ENCODE peak calls at places on chromosome X, in seven cellular contexts. J is heart left ventricle, Y is tibial nerve, W is uterus, H is IMR-90, F is ovary, X is sigmoid colon. M is an unnamed sample.

GRCh38 chrX:103376979-103377324 is 614 bp downstream of the BEX3 start:
- DNase-seq in J (no peak), Y (no peak), W (peak; percentile 18), H (peak; percentile 27), F (peak; percentile 37), X (no peak), M (no peak)

GRCh38 chrX:48966796-48967579 is 4.7 kb downstream of the KCND1 start:
- DNase-seq in J (no peak), Y (no peak), W (no peak), H (peak; percentile 55), F (no peak), X (no peak), M (no peak)

GRCh38 chrX:25524150-25524549 is 508.4 kb upstream of the ARX start:
- DNase-seq in J (no peak), Y (no peak), W (no peak), H (peak; percentile 33), F (no peak), X (no peak), M (no peak)

GRCh38 chrX:49001521-49002090 is 458 bp downstream of the GRIPAP1 start:
- DNase-seq in J (peak; percentile 22), Y (no peak), W (peak; percentile 19), H (peak; percentile 36), F (peak; percentile 19), X (no peak), M (peak; percentile 32)

GRCh38 chrX:52353838-52354237 is 15.0 kb upstream of the XAGE2 start:
- DNase-seq in J (no peak), Y (no peak), W (no peak), H (no peak), F (no peak), X (no peak), M (no peak)

GRCh38 chrX:129678176-129678880 is 23.6 kb upstream of the APLN start:
- DNase-seq in J (peak; percentile 44), Y (no peak), W (no peak), H (no peak), F (no peak), X (peak; percentile 71), M (peak; percentile 65)

GRCh38 chrX:13463608-13464007 is 105.8 kb upstream of the EGFL6 start:
- DNase-seq in J (peak; percentile 36), Y (peak; percentile 16), W (peak; percentile 78), H (peak; percentile 98), F (peak; percentile 33), X (peak; percentile 76), M (peak; percentile 63)

GRCh38 chrX:143669395-143669794 is 33.5 kb upstream of the SLITRK4 start:
- DNase-seq in J (no peak), Y (no peak), W (no peak), H (no peak), F (no peak), X (no peak), M (no peak)

GRCh38 chrX:56963377-56963776 is 32.0 kb downstream of the SPIN3 start:
- DNase-seq in J (no peak), Y (no peak), W (no peak), H (no peak), F (no peak), X (no peak), M (no peak)

GRCh38 chrX:41024755-41025154 is 60.5 kb upstream of the USP9X start:
- DNase-seq in J (no peak), Y (no peak), W (no peak), H (no peak), F (no peak), X (no peak), M (no peak)

GRCh38 chrX:85084770-85085393 is 81.2 kb downstream of the APOOL start:
- DNase-seq in J (no peak), Y (no peak), W (no peak), H (peak; percentile 49), F (no peak), X (no peak), M (no peak)

GRCh38 chrX:48696301-48697181 is at the start of gene SUV39H1:
- DNase-seq in J (peak; percentile 87), Y (peak; percentile 76), W (peak; percentile 83), H (peak; percentile 81), F (peak; percentile 88), X (peak; percentile 94), M (peak; percentile 92)

GRCh38 chrX:103063191-103063845 is 653 bp downstream of the BEX1 start:
- DNase-seq in J (no peak), Y (no peak), W (no peak), H (peak; percentile 12), F (peak; percentile 15), X (no peak), M (peak; percentile 56)

GRCh38 chrX:3748052-3748559 is 34.7 kb upstream of the PRKX start:
- DNase-seq in J (no peak), Y (no peak), W (no peak), H (no peak), F (no peak), X (no peak), M (no peak)
- TF ChIP-seq POLR2A in J (no peak), Y (no peak), W (no peak), H (no peak), F (no peak), X (no peak), M (no peak)

DNA sequence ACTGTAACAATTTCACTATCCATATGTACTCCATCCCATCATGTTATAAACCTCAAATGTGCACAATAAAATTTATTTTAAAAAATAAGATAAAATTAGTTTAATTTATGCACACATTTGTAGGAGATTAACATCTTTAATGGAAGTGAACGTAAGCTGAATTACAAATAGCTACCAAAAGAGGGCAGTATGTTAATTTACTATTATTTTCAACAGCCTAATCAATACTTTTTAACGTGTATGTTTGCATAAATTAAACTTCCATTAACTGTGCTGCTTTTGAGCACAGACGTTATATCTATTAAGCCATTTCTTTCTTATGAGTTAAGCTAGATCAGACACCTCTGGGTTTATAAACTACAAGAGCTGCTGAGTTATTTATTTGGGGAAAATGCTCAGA is 56.5 kb upstream of the PHKA2 start:
- DNase-seq in J (no peak), Y (no peak), W (no peak), H (no peak), F (no peak), X (no peak), M (no peak)
- TF ChIP-seq POLR2A in J (no peak), Y (no peak), W (no peak), H (no peak), F (no peak), X (no peak), M (no peak)

GRCh38 chrX:95893632-95894031 is 791.0 kb upstream of the DIAPH2 start:
- DNase-seq in J (no peak), Y (no peak), W (no peak), H (no peak), F (no peak), X (no peak), M (no peak)

GRCh38 chrX:95885074-95885473 is 799.6 kb upstream of the DIAPH2 start:
- DNase-seq in J (no peak), Y (no peak), W (no peak), H (no peak), F (peak; percentile 16), X (peak; percentile 36), M (no peak)

GRCh38 chrX:95884196-95884595 is 800.4 kb upstream of the DIAPH2 start:
- DNase-seq in J (no peak), Y (no peak), W (no peak), H (no peak), F (peak; percentile 33), X (no peak), M (no peak)

DNA sequence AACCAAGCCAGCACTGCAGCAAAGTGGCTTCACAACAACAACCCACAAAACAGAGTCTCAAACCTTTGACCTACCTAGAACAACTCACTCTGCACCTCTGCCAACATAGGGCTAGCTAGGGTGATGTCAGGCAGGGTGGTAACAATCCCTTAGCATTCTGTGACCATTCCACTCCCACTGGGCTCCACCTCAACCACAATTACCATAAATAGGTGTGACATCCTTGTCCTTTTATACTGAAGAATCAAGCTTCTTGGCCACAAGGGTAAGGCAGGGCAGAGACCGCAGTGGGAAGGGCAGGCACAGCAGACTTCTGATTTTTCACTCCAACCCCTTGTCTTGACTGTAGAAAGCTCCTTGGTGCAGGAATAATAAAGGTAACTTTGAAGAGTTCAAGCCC is 795.4 kb upstream of the DIAPH2 start:
- DNase-seq in J (no peak), Y (no peak), W (no peak), H (no peak), F (no peak), X (no peak), M (no peak)
- TF ChIP-seq POLR2A in J (no peak), Y (no peak), W (no peak), H (no peak), F (no peak), X (no peak), M (no peak)

DNA sequence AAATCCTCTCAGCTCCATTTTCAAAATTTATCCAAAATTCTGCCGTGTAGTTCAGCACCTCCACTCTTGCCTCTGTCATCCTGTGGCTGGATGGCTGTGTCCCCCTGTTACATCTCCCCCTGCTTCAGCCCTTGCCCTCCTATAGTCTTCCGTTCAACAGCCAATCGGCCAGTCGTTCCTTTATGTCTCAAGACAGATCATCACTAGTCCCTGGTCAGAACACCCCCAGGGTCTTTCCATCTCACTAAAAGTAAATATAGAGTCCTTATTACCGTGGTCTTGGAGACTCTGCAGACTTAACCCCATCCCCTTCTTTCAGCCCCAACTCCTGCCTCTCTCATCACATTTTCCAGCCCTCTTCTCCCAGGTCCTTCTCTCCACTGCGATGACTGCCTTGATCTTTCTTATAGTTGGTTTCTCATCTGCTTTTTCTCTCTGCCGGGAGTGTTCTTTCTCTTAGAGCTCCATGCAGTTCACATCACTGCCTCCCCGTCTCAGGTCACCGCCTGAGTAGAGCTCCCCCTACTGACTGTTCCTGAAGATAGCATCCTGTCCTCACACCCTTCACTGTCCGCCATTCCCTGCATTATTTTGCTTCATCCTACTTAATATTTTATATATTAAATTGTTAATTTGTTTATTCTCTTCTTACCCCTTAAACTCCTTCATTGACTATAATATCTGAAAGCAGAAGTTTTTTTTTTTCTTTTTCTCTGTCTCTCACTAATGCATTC is 736.9 kb upstream of the MAGEB2 start:
- DNase-seq in J (no peak), Y (no peak), W (no peak), H (peak; percentile 26), F (no peak), X (no peak), M (no peak)
- TF ChIP-seq POLR2A in J (no peak), Y (no peak), W (no peak), H (no peak), F (no peak), X (no peak), M (no peak)

DNA sequence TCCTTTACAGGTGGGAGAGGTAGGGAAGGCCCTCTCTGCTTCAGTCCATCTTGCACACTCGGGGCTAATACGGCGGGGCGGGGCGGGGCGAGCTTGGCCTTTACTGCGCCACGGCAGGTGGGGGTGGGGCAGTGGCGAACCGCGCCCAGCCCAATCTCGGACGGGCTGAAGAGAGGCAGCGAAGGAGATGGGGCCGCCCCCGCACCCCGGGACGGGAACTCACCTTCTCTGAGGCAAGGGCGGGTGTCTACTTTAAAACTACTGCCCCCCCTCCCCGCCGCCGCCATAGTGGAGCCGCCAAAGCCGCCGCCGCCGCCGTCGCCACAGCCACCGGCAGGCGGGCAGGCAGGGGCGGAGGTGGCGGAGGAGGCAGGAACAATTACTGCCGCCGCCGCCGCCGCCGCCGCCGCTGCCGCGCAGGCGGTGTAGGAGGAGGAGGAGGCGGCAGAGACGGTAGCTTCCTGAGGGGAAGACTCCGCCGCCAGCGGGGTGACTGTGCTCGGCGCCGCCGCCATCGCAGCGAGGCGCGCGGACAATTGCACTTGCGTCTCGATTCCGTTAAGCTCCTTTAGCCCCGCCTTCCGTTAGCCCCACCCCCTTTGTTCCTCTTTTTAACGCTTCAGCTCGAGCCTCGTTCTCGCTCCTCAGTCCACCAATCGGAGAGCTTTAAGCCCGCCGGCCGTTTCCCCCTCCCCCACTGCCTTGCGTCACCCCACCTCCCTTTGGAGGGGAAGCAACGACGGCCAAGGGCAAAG is at the start of gene ZMAT1:
- DNase-seq in J (peak; percentile 93), Y (peak; percentile 89), W (peak; percentile 95), H (peak; percentile 43), F (peak; percentile 95), X (peak; percentile 97), M (peak; percentile 90)
- TF ChIP-seq POLR2A in J (no peak), Y (peak; percentile 87), W (peak; percentile 74), H (no peak), F (peak; percentile 83), X (peak; percentile 79), M (peak; percentile 97)